ENCODE peak calls at places on chromosomes 5 and 9, in four cellular contexts. Q is breast epithelium, O is vagina, R is GM23338. A is an unnamed sample.

GRCh38 chr5:82855893-82856292 is 221.3 kb downstream of the TMEM167A start:
- DNase-seq in Q (no peak), O (no peak), R (no peak), A (no peak)

GRCh38 chr5:132238169-132238744 is 10.6 kb upstream of the P4HA2 start:
- DNase-seq in Q (peak), O (no peak), R (peak), A (no peak)

GRCh38 chr9:742914-743594 is 98.4 kb upstream of the DMRT1 start:
- DNase-seq in Q (no peak), O (no peak), R (no peak), A (no peak)

GRCh38 chr5:34022131-34022705 is 14.4 kb upstream of the AMACR start:
- DNase-seq in Q (no peak), O (no peak), R (no peak), A (no peak)

GRCh38 chr9:83596899-83597504 is 25.9 kb upstream of the IDNK start:
- DNase-seq in Q (no peak), O (no peak), R (peak), A (no peak)

GRCh38 chr9:8955315-8955714 is 1155.7 kb upstream of the DMAC1 start:
- DNase-seq in Q (no peak), O (no peak), R (peak), A (no peak)

GRCh38 chr9:21994526-21994995 is at the start of gene CDKN2B-AS1:
- DNase-seq in Q (no peak), O (no peak), R (peak), A (no peak)

GRCh38 chr9:82957526-82958379 is 105.2 kb downstream of the RASEF start:
- DNase-seq in Q (no peak), O (no peak), R (no peak), A (no peak)

GRCh38 chr9:130225071-130225470 is 40.5 kb upstream of the HMCN2 start:
- DNase-seq in Q (no peak), O (no peak), R (no peak), A (no peak)

GRCh38 chr5:109769597-109770291 is 80.0 kb downstream of the MAN2A1 start:
- DNase-seq in Q (no peak), O (no peak), R (no peak), A (no peak)

GRCh38 chr9:21801683-21802417 is 586 bp upstream of the MTAP start:
- DNase-seq in Q (peak), O (no peak), R (peak), A (no peak)

GRCh38 chr5:7897014-7897600 is 28.2 kb downstream of the MTRR start:
- DNase-seq in Q (no peak), O (no peak), R (peak), A (no peak)

GRCh38 chr9:100088202-100088601 is 10.6 kb downstream of the ERP44 start:
- DNase-seq in Q (no peak), O (no peak), R (no peak), A (no peak)

GRCh38 chr9:20315672-20316071 is 306.6 kb downstream of the MLLT3 start:
- DNase-seq in Q (no peak), O (no peak), R (no peak), A (no peak)

GRCh38 chr5:95631991-95632675 is 12.2 kb downstream of the GPR150 start:
- DNase-seq in Q (no peak), O (no peak), R (no peak), A (no peak)

GRCh38 chr9:81237565-81238231 is 451.6 kb downstream of the TLE1 start:
- DNase-seq in Q (no peak), O (no peak), R (no peak), A (no peak)

GRCh38 chr5:132012385-132013005 is 1.0 kb upstream of the ACSL6 start:
- DNase-seq in Q (peak), O (no peak), R (peak), A (no peak)

GRCh38 chr9:84711936-84712335 is 42.4 kb downstream of the NTRK2 start:
- DNase-seq in Q (peak), O (no peak), R (no peak), A (no peak)

GRCh38 chr5:151155149-151155776 is 2.3 kb downstream of the ANXA6 start:
- DNase-seq in Q (no peak), O (no peak), R (no peak), A (no peak)
- TF ChIP-seq POLR2AphosphoS5 in Q (no peak), O (no peak), R (no peak), A (no peak)

GRCh38 chr5:14153932-14154646 is 10.9 kb downstream of the TRIO start:
- DNase-seq in Q (peak), O (no peak), R (peak), A (no peak)

GRCh38 chr5:14153071-14153864 is 10.1 kb downstream of the TRIO start:
- DNase-seq in Q (no peak), O (no peak), R (no peak), A (no peak)

GRCh38 chr5:14155730-14156129 is 12.6 kb downstream of the TRIO start:
- DNase-seq in Q (no peak), O (no peak), R (no peak), A (no peak)

GRCh38 chr5:14156611-14157493 is 13.7 kb downstream of the TRIO start:
- DNase-seq in Q (no peak), O (no peak), R (no peak), A (no peak)

DNA sequence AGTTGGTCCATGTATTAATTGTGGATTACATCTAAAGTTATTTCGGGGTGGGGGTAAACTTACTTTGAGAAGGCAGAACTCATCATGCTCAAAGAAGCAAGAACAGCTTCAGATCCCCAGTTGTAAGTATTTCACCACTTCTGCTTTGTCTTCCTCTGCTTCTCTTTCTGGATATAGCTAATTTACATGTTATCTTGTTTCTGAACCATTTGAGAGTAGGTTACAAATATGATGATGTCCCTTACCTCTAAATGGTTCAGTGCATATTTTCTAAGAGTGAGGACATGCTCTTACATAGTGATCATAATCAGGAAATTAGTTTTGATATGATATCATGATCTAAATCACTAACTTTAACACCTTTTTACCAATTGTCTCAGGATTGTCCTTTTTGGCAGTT is 11.9 kb downstream of the TRIO start:
- DNase-seq in Q (no peak), O (no peak), R (no peak), A (no peak)
- H3K27ac ChIP-seq in Q (peak), O (peak), R (no peak), A (no peak)

GRCh38 chr5:16548115-16548514 is 68.7 kb downstream of the RETREG1 start:
- DNase-seq in Q (no peak), O (no peak), R (no peak), A (no peak)

GRCh38 chr5:16547200-16547842 is 69.5 kb downstream of the RETREG1 start:
- DNase-seq in Q (no peak), O (no peak), R (no peak), A (no peak)

GRCh38 chr5:16549491-16550233 is 67.1 kb downstream of the RETREG1 start:
- DNase-seq in Q (no peak), O (no peak), R (no peak), A (peak)

GRCh38 chr5:16550316-16550952 is 66.4 kb downstream of the RETREG1 start:
- DNase-seq in Q (no peak), O (no peak), R (peak), A (no peak)

GRCh38 chr5:16548812-16549211 is 68.0 kb downstream of the RETREG1 start:
- DNase-seq in Q (no peak), O (no peak), R (no peak), A (no peak)
- H3K4me3 ChIP-seq in Q (no peak), O (no peak), R (no peak), A (no peak)

GRCh38 chr9:134356496-134357470 is 30.5 kb downstream of the RXRA start:
- DNase-seq in Q (peak), O (no peak), R (no peak), A (no peak)
- TF ChIP-seq POLR2AphosphoS5 in Q (peak), O (peak), R (no peak), A (no peak)

GRCh38 chr9:127506814-127507750 is 55.8 kb downstream of the LRSAM1 start:
- DNase-seq in Q (no peak), O (no peak), R (no peak), A (no peak)

GRCh38 chr9:127503947-127504886 is 52.9 kb downstream of the LRSAM1 start:
- DNase-seq in Q (peak), O (no peak), R (peak), A (peak)

GRCh38 chr9:127506117-127506813 is 55.0 kb downstream of the LRSAM1 start:
- DNase-seq in Q (no peak), O (no peak), R (no peak), A (no peak)

GRCh38 chr9:127504887-127505251 is 53.6 kb downstream of the LRSAM1 start:
- DNase-seq in Q (no peak), O (no peak), R (no peak), A (no peak)

GRCh38 chr9:127505396-127506116 is 54.2 kb downstream of the LRSAM1 start:
- DNase-seq in Q (no peak), O (no peak), R (peak), A (no peak)
- H3K27ac ChIP-seq in Q (peak), O (peak), R (peak), A (no peak)

GRCh38 chr5:5025774-5026406 is 114.2 kb upstream of the ADAMTS16 start:
- DNase-seq in Q (no peak), O (no peak), R (peak), A (no peak)
- H3K4me3 ChIP-seq in Q (no peak), O (no peak), R (no peak), A (peak)

DNA sequence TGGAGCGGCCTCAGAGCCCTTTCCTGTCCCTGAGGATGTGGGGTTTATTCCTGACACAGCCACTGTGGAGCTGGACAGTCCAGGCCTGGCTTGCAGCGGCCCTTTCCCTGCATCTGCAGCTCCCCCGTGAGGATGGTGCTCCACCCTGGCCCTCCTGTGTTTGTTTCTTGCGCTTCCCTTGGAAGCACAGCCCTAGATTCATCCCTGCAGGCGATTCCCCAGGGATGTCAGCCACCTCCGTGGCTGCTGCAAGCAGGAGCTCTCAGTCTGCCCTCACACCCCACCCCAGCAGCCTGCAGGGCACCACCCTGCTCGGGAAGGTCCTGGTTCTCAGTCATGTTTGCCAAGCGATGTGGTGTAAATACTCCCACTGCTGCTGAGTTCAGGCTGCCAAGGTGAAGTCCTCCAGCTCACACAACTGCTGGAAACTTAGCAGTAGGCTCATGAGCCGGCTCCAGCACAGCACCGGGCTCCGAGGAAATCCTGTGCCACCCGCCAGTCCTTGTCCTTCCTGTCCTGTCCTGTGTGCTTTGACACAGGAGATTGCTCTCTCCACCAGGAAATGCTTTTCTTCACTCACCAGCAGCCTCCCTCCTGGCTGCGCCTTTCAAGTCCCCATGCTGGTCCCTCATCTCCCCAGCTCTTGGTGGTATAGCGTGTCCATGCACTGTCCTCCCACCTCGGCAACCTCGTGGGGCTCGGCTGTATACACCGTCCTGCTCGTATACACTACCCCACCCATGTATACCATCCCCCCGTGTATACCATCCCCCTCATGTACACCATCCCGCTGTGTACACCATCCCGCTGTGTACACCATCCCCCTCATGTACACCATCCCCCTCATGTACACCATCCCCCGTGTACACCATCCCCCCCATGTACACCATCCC is 16.2 kb downstream of the ROPN1L start:
- DNase-seq in Q (peak), O (no peak), R (peak), A (no peak)
- TF ChIP-seq POLR2AphosphoS5 in Q (no peak), O (peak), R (no peak), A (no peak)

GRCh38 chr9:135712571-135713295 is 10.7 kb downstream of the KCNT1 start:
- DNase-seq in Q (no peak), O (no peak), R (no peak), A (no peak)
- H3K27ac ChIP-seq in Q (no peak), O (no peak), R (no peak), A (no peak)

DNA sequence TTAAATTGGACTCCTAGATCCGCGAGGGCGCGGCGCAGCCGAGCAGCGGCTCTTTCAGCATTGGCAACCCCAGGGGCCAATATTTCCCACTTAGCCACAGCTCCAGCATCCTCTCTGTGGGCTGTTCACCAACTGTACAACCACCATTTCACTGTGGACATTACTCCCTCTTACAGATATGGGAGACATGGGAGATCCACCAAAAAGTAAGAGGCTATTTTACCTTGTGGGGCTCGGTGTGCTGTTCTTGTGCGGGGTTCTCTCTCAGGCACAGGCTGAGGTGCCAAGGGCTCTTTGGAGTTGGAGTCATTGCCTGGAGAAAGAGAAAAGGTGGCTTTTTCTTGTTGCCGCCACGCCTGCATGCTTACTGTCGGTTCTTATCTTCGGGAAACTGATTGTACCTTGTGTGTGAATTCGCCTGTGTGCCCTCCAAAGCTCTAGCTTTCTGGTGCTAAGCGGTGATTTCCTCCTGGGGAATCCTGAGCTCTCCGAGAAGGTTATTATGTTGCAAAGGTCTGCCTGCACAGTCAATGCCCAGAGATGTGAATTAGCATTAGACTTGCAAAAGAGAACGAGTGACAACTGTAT is 340 bp downstream of the ISL1 start:
- DNase-seq in Q (no peak), O (no peak), R (no peak), A (no peak)
- H3K4me3 ChIP-seq in Q (peak), O (peak), R (peak), A (peak)

A was measured in SK-N-MC.